ENCODE peak calls at places on chromosome 11, in ten cellular contexts. One of them, this sample, is unnamed.

GRCh38 chr11:76669901-76670474 is 559 bp downstream of the LRRC32 start:
- DNase-seq in ovary: peak; percentile 53
- DNase-seq in transverse colon: no peak
- DNase-seq in A549: no peak
- DNase-seq in prostate gland: no peak
- DNase-seq in HCT116: no peak
- DNase-seq in IMR-90: peak; percentile 88
- DNase-seq in uterus: peak; percentile 53
- DNase-seq in K562: no peak
- DNase-seq in body of pancreas: no peak
- DNase-seq in this sample: peak; percentile 69

GRCh38 chr11:288328-289144 is at the start of gene PGGHG:
- DNase-seq in ovary: peak; percentile 60
- DNase-seq in transverse colon: peak; percentile 87
- DNase-seq in A549: peak; percentile 86
- DNase-seq in prostate gland: no peak
- DNase-seq in HCT116: no peak
- DNase-seq in IMR-90: no peak
- DNase-seq in uterus: peak; percentile 51
- DNase-seq in K562: no peak
- DNase-seq in body of pancreas: peak; percentile 83
- DNase-seq in this sample: peak; percentile 88

GRCh38 chr11:69105431-69106123 is 50.2 kb upstream of the SMIM38 start:
- DNase-seq in ovary: no peak
- DNase-seq in transverse colon: no peak
- DNase-seq in A549: no peak
- DNase-seq in prostate gland: no peak
- DNase-seq in HCT116: no peak
- DNase-seq in IMR-90: no peak
- DNase-seq in uterus: no peak
- DNase-seq in K562: no peak
- DNase-seq in body of pancreas: no peak
- DNase-seq in this sample: peak; percentile 46

GRCh38 chr11:106304274-106304673 is 226.8 kb downstream of the AASDHPPT start:
- DNase-seq in ovary: no peak
- DNase-seq in transverse colon: no peak
- DNase-seq in A549: no peak
- DNase-seq in prostate gland: no peak
- DNase-seq in HCT116: no peak
- DNase-seq in IMR-90: peak; percentile 66
- DNase-seq in uterus: no peak
- DNase-seq in K562: no peak
- DNase-seq in body of pancreas: no peak
- DNase-seq in this sample: no peak

GRCh38 chr11:55572548-55572947 is 620 bp downstream of the OR4C16 start:
- DNase-seq in ovary: no peak
- DNase-seq in transverse colon: no peak
- DNase-seq in A549: no peak
- DNase-seq in prostate gland: no peak
- DNase-seq in HCT116: no peak
- DNase-seq in IMR-90: no peak
- DNase-seq in uterus: no peak
- DNase-seq in K562: no peak
- DNase-seq in body of pancreas: no peak
- DNase-seq in this sample: no peak

GRCh38 chr11:56819916-56820315 is 71.4 kb upstream of the OR9G4 start:
- DNase-seq in ovary: no peak
- DNase-seq in transverse colon: no peak
- DNase-seq in A549: no peak
- DNase-seq in prostate gland: no peak
- DNase-seq in HCT116: no peak
- DNase-seq in IMR-90: no peak
- DNase-seq in uterus: no peak
- DNase-seq in K562: no peak
- DNase-seq in body of pancreas: no peak
- DNase-seq in this sample: no peak

GRCh38 chr11:76209956-76210885 is 3.9 kb upstream of the WNT11 start:
- DNase-seq in ovary: peak; percentile 75
- DNase-seq in transverse colon: peak; percentile 69
- DNase-seq in A549: no peak
- DNase-seq in prostate gland: peak; percentile 51
- DNase-seq in HCT116: no peak
- DNase-seq in IMR-90: peak; percentile 74
- DNase-seq in uterus: peak; percentile 71
- DNase-seq in K562: no peak
- DNase-seq in body of pancreas: peak; percentile 61
- DNase-seq in this sample: peak; percentile 84

GRCh38 chr11:121538054-121538453 is 85.3 kb upstream of the SORL1-AS1 start:
- DNase-seq in ovary: no peak
- DNase-seq in transverse colon: no peak
- DNase-seq in A549: no peak
- DNase-seq in prostate gland: no peak
- DNase-seq in HCT116: no peak
- DNase-seq in IMR-90: no peak
- DNase-seq in uterus: no peak
- DNase-seq in K562: no peak
- DNase-seq in body of pancreas: no peak
- DNase-seq in this sample: no peak

GRCh38 chr11:47551086-47551485 is 1.8 kb downstream of the CELF1 start:
- DNase-seq in ovary: no peak
- DNase-seq in transverse colon: no peak
- DNase-seq in A549: peak; percentile 45
- DNase-seq in prostate gland: no peak
- DNase-seq in HCT116: no peak
- DNase-seq in IMR-90: peak; percentile 48
- DNase-seq in uterus: no peak
- DNase-seq in K562: peak; percentile 46
- DNase-seq in body of pancreas: no peak
- DNase-seq in this sample: no peak

GRCh38 chr11:114416441-114416928 is 16.0 kb downstream of the RBM7 start:
- DNase-seq in ovary: no peak
- DNase-seq in transverse colon: no peak
- DNase-seq in A549: no peak
- DNase-seq in prostate gland: no peak
- DNase-seq in HCT116: no peak
- DNase-seq in IMR-90: peak; percentile 33
- DNase-seq in uterus: no peak
- DNase-seq in K562: no peak
- DNase-seq in body of pancreas: no peak
- DNase-seq in this sample: no peak

GRCh38 chr11:83157755-83158473 is 983 bp downstream of the PCF11 start:
- DNase-seq in ovary: peak; percentile 64
- DNase-seq in transverse colon: peak; percentile 55
- DNase-seq in A549: peak; percentile 51
- DNase-seq in prostate gland: peak; percentile 59
- DNase-seq in HCT116: no peak
- DNase-seq in IMR-90: peak; percentile 33
- DNase-seq in uterus: peak; percentile 54
- DNase-seq in K562: peak; percentile 62
- DNase-seq in body of pancreas: peak; percentile 59
- DNase-seq in this sample: peak; percentile 63
- TF ChIP-seq POLR2A in ovary: no peak
- TF ChIP-seq POLR2A in transverse colon: no peak
- TF ChIP-seq POLR2A in A549: no peak
- TF ChIP-seq POLR2A in prostate gland: no peak
- TF ChIP-seq POLR2A in HCT116: no peak
- TF ChIP-seq POLR2A in IMR-90: peak; percentile 4
- TF ChIP-seq POLR2A in uterus: no peak
- TF ChIP-seq POLR2A in K562: peak; percentile 6
- TF ChIP-seq POLR2A in body of pancreas: no peak
- TF ChIP-seq POLR2A in this sample: no peak

GRCh38 chr11:2273311-2273710 is 2.9 kb upstream of the ASCL2 start:
- DNase-seq in ovary: peak; percentile 4
- DNase-seq in transverse colon: no peak
- DNase-seq in A549: no peak
- DNase-seq in prostate gland: no peak
- DNase-seq in HCT116: no peak
- DNase-seq in IMR-90: no peak
- DNase-seq in uterus: no peak
- DNase-seq in K562: no peak
- DNase-seq in body of pancreas: no peak
- DNase-seq in this sample: no peak
- H3K4me1 ChIP-seq in ovary: peaks cover 11% of the 10 kb centered on the region
- H3K4me1 ChIP-seq in transverse colon: no peaks in the 10 kb centered on the region
- H3K4me1 ChIP-seq in A549: peaks cover 11% of the 10 kb centered on the region
- H3K4me1 ChIP-seq in prostate gland: peaks cover 11% of the 10 kb centered on the region
- H3K4me1 ChIP-seq in HCT116: peaks cover 12% of the 10 kb centered on the region
- H3K4me1 ChIP-seq in IMR-90: no peaks in the 10 kb centered on the region
- H3K4me1 ChIP-seq in uterus: peaks cover 21% of the 10 kb centered on the region
- H3K4me1 ChIP-seq in K562: peaks cover 47% of the 10 kb centered on the region
- H3K4me1 ChIP-seq in body of pancreas: peaks cover 29% of the 10 kb centered on the region
- H3K4me1 ChIP-seq in this sample: peaks cover 24% of the 10 kb centered on the region

GRCh38 chr11:10751581-10751940 is 515 bp downstream of the CTR9 start:
- DNase-seq in ovary: no peak
- DNase-seq in transverse colon: no peak
- DNase-seq in A549: no peak
- DNase-seq in prostate gland: no peak
- DNase-seq in HCT116: no peak
- DNase-seq in IMR-90: no peak
- DNase-seq in uterus: no peak
- DNase-seq in K562: peak; percentile 12
- DNase-seq in body of pancreas: no peak
- DNase-seq in this sample: no peak

GRCh38 chr11:10750838-10751580 is at the start of gene CTR9:
- DNase-seq in ovary: peak; percentile 92
- DNase-seq in transverse colon: peak; percentile 95
- DNase-seq in A549: peak; percentile 85
- DNase-seq in prostate gland: peak; percentile 91
- DNase-seq in HCT116: peak; percentile 83
- DNase-seq in IMR-90: peak; percentile 90
- DNase-seq in uterus: peak; percentile 93
- DNase-seq in K562: peak; percentile 78
- DNase-seq in body of pancreas: peak; percentile 93
- DNase-seq in this sample: peak; percentile 96

GRCh38 chr11:10749476-10749875 is 1.6 kb upstream of the CTR9 start:
- DNase-seq in ovary: no peak
- DNase-seq in transverse colon: no peak
- DNase-seq in A549: no peak
- DNase-seq in prostate gland: no peak
- DNase-seq in HCT116: no peak
- DNase-seq in IMR-90: no peak
- DNase-seq in uterus: no peak
- DNase-seq in K562: no peak
- DNase-seq in body of pancreas: no peak
- DNase-seq in this sample: no peak

GRCh38 chr11:10752061-10752460 is 1.0 kb downstream of the CTR9 start:
- DNase-seq in ovary: no peak
- DNase-seq in transverse colon: no peak
- DNase-seq in A549: no peak
- DNase-seq in prostate gland: no peak
- DNase-seq in HCT116: no peak
- DNase-seq in IMR-90: no peak
- DNase-seq in uterus: no peak
- DNase-seq in K562: no peak
- DNase-seq in body of pancreas: no peak
- DNase-seq in this sample: no peak

GRCh38 chr11:10752486-10752885 is 1.4 kb downstream of the CTR9 start:
- DNase-seq in ovary: no peak
- DNase-seq in transverse colon: no peak
- DNase-seq in A549: no peak
- DNase-seq in prostate gland: no peak
- DNase-seq in HCT116: no peak
- DNase-seq in IMR-90: no peak
- DNase-seq in uterus: no peak
- DNase-seq in K562: no peak
- DNase-seq in body of pancreas: no peak
- DNase-seq in this sample: no peak
- H3K4me3 ChIP-seq in ovary: no peak overlapping the region
- H3K4me3 ChIP-seq in transverse colon: no peak overlapping the region
- H3K4me3 ChIP-seq in A549: peak overlapping the region; percentile 78
- H3K4me3 ChIP-seq in prostate gland: no peak overlapping the region
- H3K4me3 ChIP-seq in HCT116: peak overlapping the region; percentile 97
- H3K4me3 ChIP-seq in IMR-90: no peak overlapping the region
- H3K4me3 ChIP-seq in uterus: no peak overlapping the region
- H3K4me3 ChIP-seq in K562: peak overlapping the region; percentile 63
- H3K4me3 ChIP-seq in body of pancreas: peak overlapping the region; percentile 78
- H3K4me3 ChIP-seq in this sample: peak overlapping the region; percentile 94

GRCh38 chr11:65918211-65919150 is at the start of gene C11orf68:
- DNase-seq in ovary: no peak
- DNase-seq in transverse colon: no peak
- DNase-seq in A549: no peak
- DNase-seq in prostate gland: no peak
- DNase-seq in HCT116: no peak
- DNase-seq in IMR-90: no peak
- DNase-seq in uterus: peak; percentile 56
- DNase-seq in K562: no peak
- DNase-seq in body of pancreas: no peak
- DNase-seq in this sample: no peak
- TF ChIP-seq POLR2A in ovary: peak; percentile 40
- TF ChIP-seq POLR2A in transverse colon: no peak
- TF ChIP-seq POLR2A in A549: peak; percentile 87
- TF ChIP-seq POLR2A in prostate gland: peak; percentile 14
- TF ChIP-seq POLR2A in HCT116: no peak
- TF ChIP-seq POLR2A in IMR-90: peak; percentile 68
- TF ChIP-seq POLR2A in uterus: peak; percentile 61
- TF ChIP-seq POLR2A in K562: no peak
- TF ChIP-seq POLR2A in body of pancreas: no peak
- TF ChIP-seq POLR2A in this sample: peak; percentile 8

DNA sequence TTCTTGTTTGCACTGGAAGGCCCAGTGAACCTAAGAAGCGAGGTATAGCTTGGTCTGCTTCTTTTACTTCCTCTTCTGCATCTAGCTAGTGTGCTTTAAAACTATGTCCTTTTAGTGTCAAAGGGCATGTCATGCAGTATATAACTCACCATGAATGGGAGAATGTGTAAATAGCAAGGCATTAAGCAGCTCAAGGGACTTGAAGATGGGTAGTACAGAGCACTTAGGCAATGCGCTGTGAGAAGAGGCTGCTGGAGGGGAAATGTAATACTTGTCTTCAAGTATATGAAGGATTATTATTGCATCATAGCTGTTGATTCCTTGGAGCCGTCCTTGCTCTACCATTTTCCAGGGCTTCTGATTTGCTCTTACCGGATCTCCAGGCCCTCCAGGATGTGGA is 7.6 kb downstream of the MAML2 start:
- DNase-seq in ovary: no peak
- DNase-seq in transverse colon: no peak
- DNase-seq in A549: no peak
- DNase-seq in prostate gland: no peak
- DNase-seq in HCT116: no peak
- DNase-seq in IMR-90: peak; percentile 52
- DNase-seq in uterus: no peak
- DNase-seq in K562: no peak
- DNase-seq in body of pancreas: no peak
- DNase-seq in this sample: no peak
- H3K4me1 ChIP-seq in ovary: peaks cover 24% of the 10 kb centered on the region
- H3K4me1 ChIP-seq in transverse colon: peaks cover 21% of the 10 kb centered on the region
- H3K4me1 ChIP-seq in A549: peaks cover 42% of the 10 kb centered on the region
- H3K4me1 ChIP-seq in prostate gland: peaks cover 17% of the 10 kb centered on the region
- H3K4me1 ChIP-seq in HCT116: no peaks in the 10 kb centered on the region
- H3K4me1 ChIP-seq in IMR-90: peaks cover 32% of the 10 kb centered on the region
- H3K4me1 ChIP-seq in uterus: no peaks in the 10 kb centered on the region
- H3K4me1 ChIP-seq in K562: peaks cover 28% of the 10 kb centered on the region
- H3K4me1 ChIP-seq in body of pancreas: peaks cover 43% of the 10 kb centered on the region
- H3K4me1 ChIP-seq in this sample: peaks cover 90% of the 10 kb centered on the region